ENCODE peak calls at places on chromosomes 5 and 9, in four cellular contexts. H is AG04450, S is HCT116, W is coronary artery. M is an unnamed sample.

GRCh38 chr5:127227881-127228280 is 62.7 kb upstream of the MEGF10 start:
- DNase-seq in H (no peak), W (no peak), S (no peak), M (no peak)

GRCh38 chr5:135026645-135027317 is 7.2 kb downstream of the PITX1 start:
- DNase-seq in H (no peak), S (no peak), W (no peak), M (no peak)

GRCh38 chr9:127174386-127175318 is 52.2 kb upstream of the ANGPTL2 start:
- DNase-seq in W (peak; percentile 65), S (no peak), H (no peak), M (no peak)

GRCh38 chr5:35012796-35013195 is 35.0 kb downstream of the AGXT2 start:
- DNase-seq in H (no peak), W (no peak), S (no peak), M (no peak)

GRCh38 chr5:134586866-134587524 is 45.6 kb downstream of the SAR1B start:
- DNase-seq in W (peak; percentile 87), H (peak; percentile 38), S (peak; percentile 85), M (no peak)

GRCh38 chr5:143231426-143231825 is 172.1 kb downstream of the NR3C1 start:
- DNase-seq in H (no peak), S (no peak), W (no peak), M (no peak)

GRCh38 chr5:170974487-170974886 is 112.7 kb downstream of the RANBP17 start:
- DNase-seq in W (no peak), S (no peak), H (no peak), M (no peak)

GRCh38 chr5:168600409-168600808 is 21.2 kb upstream of the PANK3 start:
- DNase-seq in S (no peak), H (no peak), W (no peak), M (no peak)

GRCh38 chr9:98708933-98709911 is at the start of gene GABBR2:
- DNase-seq in W (no peak), H (no peak), S (no peak), M (no peak)

GRCh38 chr5:127027539-127027938 is 2.8 kb downstream of the MARCHF3 start:
- DNase-seq in H (no peak), S (no peak), W (no peak), M (no peak)

GRCh38 chr5:17395106-17395505 is 102.9 kb upstream of the TAF11L2 start:
- DNase-seq in S (no peak), H (no peak), W (no peak), M (no peak)

GRCh38 chr5:17398439-17398838 is 99.6 kb upstream of the TAF11L2 start:
- DNase-seq in W (no peak), S (no peak), H (peak; percentile 85), M (peak; percentile 92)

GRCh38 chr5:17395516-17395915 is 102.5 kb upstream of the TAF11L2 start:
- DNase-seq in S (no peak), H (no peak), W (no peak), M (no peak)

GRCh38 chr5:17396247-17396646 is 101.8 kb upstream of the TAF11L2 start:
- DNase-seq in W (no peak), S (no peak), H (no peak), M (no peak)

GRCh38 chr5:17394086-17394485 is 103.9 kb upstream of the TAF11L2 start:
- DNase-seq in S (no peak), H (no peak), W (no peak), M (no peak)
- TF ChIP-seq CTCF in S (no peak), H (no peak), W (no peak), M (no peak)

DNA sequence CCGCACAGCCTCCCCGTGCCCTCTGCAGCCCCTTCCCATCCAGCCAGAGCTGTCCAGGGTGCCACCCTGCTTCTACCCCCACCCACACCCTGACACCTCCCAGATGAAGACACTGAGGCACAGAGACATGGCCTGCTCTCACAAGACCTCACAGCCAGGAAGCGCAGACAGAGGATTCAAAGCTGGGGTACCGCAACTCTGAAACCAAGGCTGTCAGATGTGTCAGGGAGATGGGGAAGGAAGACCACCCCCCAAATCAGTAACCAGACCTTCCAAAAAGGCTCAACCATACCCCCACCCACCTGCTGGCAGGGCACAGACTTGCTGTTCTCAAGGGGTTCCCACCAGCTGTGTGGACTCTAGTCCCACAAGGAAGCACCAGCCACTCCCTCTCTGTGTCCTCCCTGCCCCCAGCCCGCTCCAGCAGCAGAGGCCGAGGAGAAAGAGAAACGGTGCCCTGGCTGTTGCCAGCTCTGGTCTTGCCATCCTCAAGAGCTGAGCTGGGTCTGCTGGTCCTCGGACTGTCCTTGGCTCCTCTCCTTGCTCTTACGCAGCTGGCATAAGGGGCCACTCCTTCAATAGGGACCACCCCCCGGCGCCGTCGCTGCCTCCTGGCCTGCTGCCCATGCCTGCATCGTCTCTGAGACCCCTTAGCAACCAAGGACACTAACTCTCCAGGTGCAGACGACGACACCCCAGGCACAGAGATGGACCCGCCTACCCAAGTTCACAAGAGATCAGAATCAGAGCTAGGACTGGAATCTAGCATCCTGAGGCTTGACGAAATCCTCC is 700 bp downstream of the AKNA start:
- DNase-seq in W (no peak), H (no peak), S (no peak), M (no peak)
- H3K4me3 ChIP-seq in W (peak overlapping the region; percentile 68), H (peak overlapping the region; percentile 74), S (no peak overlapping the region), M (peak overlapping the region; percentile 50)

GRCh38 chr9:4327504-4328191 is 27.8 kb upstream of the GLIS3 start:
- DNase-seq in W (no peak), S (no peak), H (peak; percentile 38), M (peak; percentile 53)
- TF ChIP-seq CTCF in W (no peak), S (peak; percentile 44), H (peak; percentile 34), M (peak; percentile 31)

GRCh38 chr9:35538361-35539234 is 48.7 kb downstream of the RUSC2 start:
- DNase-seq in S (no peak), W (peak; percentile 89), H (no peak), M (peak; percentile 65)
- H3K4me3 ChIP-seq in S (no peak overlapping the region), W (peak overlapping the region; percentile 71), H (peak overlapping the region; percentile 77), M (peak overlapping the region; percentile 56)

GRCh38 chr9:92293452-92294296 is at the start of gene IARS1:
- DNase-seq in H (peak; percentile 97), W (peak; percentile 99), S (peak; percentile 95), M (peak; percentile 95)
- TF ChIP-seq CTCF in H (peak; percentile 43), W (no peak), S (peak; percentile 18), M (peak; percentile 17)

GRCh38 chr5:140004174-140004573 is 38.9 kb downstream of the NRG2 start:
- DNase-seq in S (no peak), H (no peak), W (no peak), M (no peak)

GRCh38 chr5:139998837-139999236 is 44.3 kb downstream of the NRG2 start:
- DNase-seq in W (no peak), S (no peak), H (no peak), M (no peak)

GRCh38 chr5:140003519-140003918 is 39.6 kb downstream of the NRG2 start:
- DNase-seq in W (no peak), H (no peak), S (no peak), M (no peak)

GRCh38 chr5:139997276-139997675 is 45.8 kb downstream of the NRG2 start:
- DNase-seq in H (no peak), W (no peak), S (no peak), M (no peak)

GRCh38 chr5:140000332-140000731 is 42.8 kb downstream of the NRG2 start:
- DNase-seq in S (no peak), H (no peak), W (no peak), M (no peak)
- H3K4me3 ChIP-seq in S (no peak overlapping the region), H (no peak overlapping the region), W (no peak overlapping the region), M (no peak overlapping the region)

GRCh38 chr5:108748010-108748353 is 285 bp downstream of the FER start:
- DNase-seq in S (no peak), H (no peak), W (no peak), M (peak; percentile 3)

GRCh38 chr5:108749130-108749861 is 1.6 kb downstream of the FER start:
- DNase-seq in W (no peak), H (peak; percentile 42), S (no peak), M (no peak)

GRCh38 chr5:108753331-108753730 is 5.6 kb downstream of the FER start:
- DNase-seq in S (no peak), W (no peak), H (no peak), M (no peak)

GRCh38 chr5:108747111-108748009 is at the start of gene FER:
- DNase-seq in W (no peak), S (peak; percentile 75), H (no peak), M (peak; percentile 15)

GRCh38 chr5:108748354-108749129 is 845 bp downstream of the FER start:
- DNase-seq in W (peak; percentile 100), S (peak; percentile 98), H (peak; percentile 98), M (peak; percentile 96)
- TF ChIP-seq CTCF in W (no peak), S (no peak), H (peak; percentile 11), M (no peak)

DNA sequence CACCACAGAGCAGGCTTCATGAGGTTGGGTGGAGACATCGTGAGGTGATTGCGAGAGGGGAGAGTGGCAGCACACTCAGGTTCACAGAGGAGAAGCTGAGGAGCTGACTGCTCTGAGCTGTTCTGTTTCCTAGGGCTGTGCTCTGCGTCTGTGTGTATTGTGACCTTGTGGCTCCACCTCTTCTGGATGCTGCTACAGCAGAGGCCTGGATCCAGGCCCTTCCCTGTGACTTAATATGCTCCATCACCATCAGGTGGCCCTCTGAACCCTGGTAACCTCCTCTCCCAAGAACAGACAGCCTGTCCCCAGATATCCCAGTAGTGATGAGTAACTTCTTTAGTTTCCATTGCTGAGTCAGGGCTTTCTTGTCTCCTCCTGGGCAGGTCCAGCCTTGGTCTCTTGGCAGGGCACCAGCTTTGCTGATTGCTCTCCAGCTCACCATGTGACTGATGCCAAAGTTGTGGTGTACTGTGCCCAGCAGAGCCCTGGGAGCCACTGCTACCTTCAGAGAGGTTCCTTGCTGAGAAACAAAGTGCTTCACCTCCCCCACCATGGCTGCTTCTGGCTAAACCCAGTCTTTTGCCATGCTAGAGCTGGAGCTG is 212.8 kb upstream of the CHD1 start:
- DNase-seq in H (no peak), S (no peak), W (no peak), M (no peak)
- H3K4me3 ChIP-seq in H (no peak overlapping the region), S (no peak overlapping the region), W (no peak overlapping the region), M (no peak overlapping the region)

DNA sequence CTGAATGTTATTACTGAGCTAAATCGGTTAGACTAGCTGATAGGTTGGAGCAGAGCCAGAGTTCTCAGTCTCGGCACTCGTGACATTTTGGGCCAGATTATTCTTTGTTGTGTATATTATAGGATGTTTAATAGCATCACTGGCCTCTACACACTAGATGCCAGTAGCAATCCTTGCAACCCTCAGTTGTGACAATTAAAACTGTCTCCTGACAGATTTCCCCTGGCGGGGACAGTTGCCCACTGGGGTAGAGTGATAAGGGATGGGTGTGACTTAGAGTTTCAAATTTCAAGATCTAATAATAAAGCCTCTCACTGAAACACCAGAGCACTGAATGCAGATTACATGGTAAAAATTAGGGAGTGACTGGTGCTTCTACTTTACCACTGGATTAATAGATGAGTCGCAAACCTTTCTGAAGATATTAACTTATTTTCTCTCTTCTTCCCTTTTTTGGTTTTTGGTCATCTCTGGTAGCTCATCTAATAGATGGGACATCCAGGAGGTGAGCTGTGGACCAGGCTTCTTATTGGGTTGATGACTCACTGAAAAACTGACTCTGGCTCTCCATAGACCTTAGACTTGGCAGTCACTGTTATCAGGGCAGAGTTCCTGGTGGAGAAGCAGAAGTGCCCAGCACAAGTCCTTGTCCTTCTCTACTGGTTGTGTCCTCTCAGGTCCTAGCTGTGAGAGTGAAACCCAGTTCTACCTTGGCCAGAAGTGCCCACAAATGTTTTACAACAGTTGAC is 150.3 kb downstream of the UNC13B start:
- DNase-seq in W (no peak), S (no peak), H (no peak), M (no peak)
- TF ChIP-seq CTCF in W (no peak), S (no peak), H (no peak), M (no peak)

GRCh38 chr9:131623655-131624330 is 78.5 kb downstream of the PRRT1B start:
- DNase-seq in H (no peak), W (no peak), S (no peak), M (no peak)
- H3K4me3 ChIP-seq in H (no peak overlapping the region), W (no peak overlapping the region), S (no peak overlapping the region), M (no peak overlapping the region)